ENCODE peak calls at places on chromosomes 16 and 17, in five cellular contexts. One of them, this sample, is unnamed.

GRCh38 chr16:2831203-2831602 is 1.1 kb downstream of the ZG16B start:
- DNase-seq in mesendoderm: no peak
- DNase-seq in ovary: no peak
- DNase-seq in MV-4-11: no peak
- DNase-seq in heart right ventricle: no peak
- DNase-seq in this sample: no peak

GRCh38 chr17:50288306-50288705 is 14.0 kb downstream of the TMEM92 start:
- DNase-seq in heart right ventricle: no peak
- DNase-seq in ovary: no peak
- DNase-seq in mesendoderm: no peak
- DNase-seq in MV-4-11: no peak
- DNase-seq in this sample: peak; percentile 2

GRCh38 chr16:84443166-84443802 is 61.2 kb downstream of the MEAK7 start:
- DNase-seq in ovary: no peak
- DNase-seq in heart right ventricle: no peak
- DNase-seq in mesendoderm: no peak
- DNase-seq in MV-4-11: no peak
- DNase-seq in this sample: no peak

GRCh38 chr17:81539961-81540675 is 11.9 kb downstream of the FSCN2 start:
- DNase-seq in mesendoderm: no peak
- DNase-seq in heart right ventricle: peak; percentile 8
- DNase-seq in MV-4-11: no peak
- DNase-seq in ovary: no peak
- DNase-seq in this sample: peak; percentile 72

GRCh38 chr16:89431158-89431584 is 59.2 kb downstream of the ANKRD11 start:
- DNase-seq in ovary: peak; percentile 43
- DNase-seq in MV-4-11: no peak
- DNase-seq in heart right ventricle: no peak
- DNase-seq in mesendoderm: no peak
- DNase-seq in this sample: no peak

GRCh38 chr17:42751628-42752027 is 6.8 kb upstream of the EZH1 start:
- DNase-seq in ovary: no peak
- DNase-seq in MV-4-11: no peak
- DNase-seq in heart right ventricle: no peak
- DNase-seq in mesendoderm: no peak
- DNase-seq in this sample: no peak

GRCh38 chr17:4003501-4004421 is 39.5 kb upstream of the ATP2A3 start:
- DNase-seq in MV-4-11: peak; percentile 19
- DNase-seq in mesendoderm: peak; percentile 61
- DNase-seq in heart right ventricle: no peak
- DNase-seq in ovary: no peak
- DNase-seq in this sample: no peak

GRCh38 chr16:13767215-13767614 is 152.7 kb upstream of the ERCC4 start:
- DNase-seq in mesendoderm: peak; percentile 46
- DNase-seq in heart right ventricle: no peak
- DNase-seq in MV-4-11: no peak
- DNase-seq in ovary: no peak
- DNase-seq in this sample: no peak

GRCh38 chr16:49365711-49366509 is 7.7 kb upstream of the C16orf78 start:
- DNase-seq in MV-4-11: peak; percentile 88
- DNase-seq in ovary: no peak
- DNase-seq in heart right ventricle: no peak
- DNase-seq in mesendoderm: no peak
- DNase-seq in this sample: no peak

GRCh38 chr17:69951058-69951457 is 124.0 kb upstream of the KCNJ16 start:
- DNase-seq in mesendoderm: no peak
- DNase-seq in ovary: no peak
- DNase-seq in MV-4-11: no peak
- DNase-seq in heart right ventricle: no peak
- DNase-seq in this sample: no peak

GRCh38 chr17:3990391-3991127 is 26.3 kb upstream of the ATP2A3 start:
- DNase-seq in ovary: no peak
- DNase-seq in heart right ventricle: no peak
- DNase-seq in mesendoderm: no peak
- DNase-seq in MV-4-11: no peak
- DNase-seq in this sample: peak; percentile 17

GRCh38 chr16:28210979-28211505 is 723 bp downstream of the XPO6 start:
- DNase-seq in MV-4-11: peak; percentile 55
- DNase-seq in ovary: peak; percentile 49
- DNase-seq in heart right ventricle: peak; percentile 71
- DNase-seq in mesendoderm: peak; percentile 59
- DNase-seq in this sample: peak; percentile 92

GRCh38 chr17:15456972-15457722 is 10.3 kb downstream of the CDRT4 start:
- DNase-seq in mesendoderm: peak; percentile 69
- DNase-seq in MV-4-11: peak; percentile 38
- DNase-seq in heart right ventricle: peak; percentile 61
- DNase-seq in ovary: peak; percentile 77
- DNase-seq in this sample: no peak

GRCh38 chr17:75576661-75577060 is 10.9 kb upstream of the MYO15B start:
- DNase-seq in heart right ventricle: no peak
- DNase-seq in mesendoderm: no peak
- DNase-seq in ovary: no peak
- DNase-seq in MV-4-11: no peak
- DNase-seq in this sample: no peak

GRCh38 chr17:82655038-82655479 is 6.8 kb upstream of the WDR45B start:
- DNase-seq in mesendoderm: no peak
- DNase-seq in ovary: no peak
- DNase-seq in heart right ventricle: no peak
- DNase-seq in MV-4-11: peak; percentile 59
- DNase-seq in this sample: no peak

GRCh38 chr17:39650121-39650579 is 13.2 kb downstream of the STARD3 start:
- DNase-seq in ovary: no peak
- DNase-seq in MV-4-11: no peak
- DNase-seq in mesendoderm: no peak
- DNase-seq in heart right ventricle: no peak
- DNase-seq in this sample: no peak